ENCODE peak calls at places on chromosomes 11 and 22, in five cellular contexts. W is effector memory CD4-positive, alpha-beta T cell; H is K562; I is IMR-90; T is CD8-positive, alpha-beta T cell. J is an unnamed sample.

GRCh38 chr11:130726234-130726559 is 190.1 kb downstream of the SNX19 start:
- DNase-seq in W (no peak), H (no peak), I (peak; percentile 65), T (no peak), J (no peak)

GRCh38 chr11:65637794-65638317 is at the start of gene SIPA1:
- DNase-seq in W (peak; percentile 65), H (peak; percentile 87), I (peak; percentile 93), T (peak; percentile 64), J (no peak)

GRCh38 chr11:73995247-73995646 is 12.6 kb upstream of the UCP2 start:
- DNase-seq in W (no peak), H (no peak), I (peak; percentile 16), T (no peak), J (peak; percentile 69)

GRCh38 chr11:112878228-112878627 is 83.0 kb upstream of the NCAM1 start:
- DNase-seq in W (no peak), H (no peak), I (no peak), T (no peak), J (no peak)

GRCh38 chr11:95512177-95512576 is 277.4 kb downstream of the FAM76B start:
- DNase-seq in W (no peak), H (no peak), I (peak; percentile 69), T (no peak), J (no peak)

GRCh38 chr22:48807155-48807554 is 1020.5 kb downstream of the BRD1 start:
- DNase-seq in W (no peak), H (no peak), I (no peak), T (no peak), J (no peak)

GRCh38 chr11:65558002-65558784 is at the start of gene LTBP3:
- DNase-seq in W (no peak), H (peak; percentile 87), I (peak; percentile 71), T (no peak), J (no peak)

GRCh38 chr11:24531528-24531927 is 34.7 kb downstream of the LUZP2 start:
- DNase-seq in W (no peak), H (no peak), I (peak; percentile 49), T (no peak), J (no peak)

GRCh38 chr11:112656772-112657428 is 304.3 kb upstream of the NCAM1 start:
- DNase-seq in W (no peak), H (no peak), I (peak; percentile 51), T (no peak), J (no peak)

GRCh38 chr22:30250713-30251267 is 4.2 kb upstream of the LIF start:
- DNase-seq in W (no peak), H (no peak), I (peak; percentile 86), T (no peak), J (no peak)

GRCh38 chr22:43188829-43189545 is 2.1 kb upstream of the TTLL12 start:
- DNase-seq in W (no peak), H (no peak), I (no peak), T (no peak), J (no peak)

GRCh38 chr11:67043572-67044329 is 12.9 kb upstream of the RHOD start:
- DNase-seq in W (no peak), H (no peak), I (peak; percentile 18), T (no peak), J (no peak)

GRCh38 chr22:37906364-37907008 is 389 bp downstream of the MICALL1 start:
- DNase-seq in W (peak; percentile 6), H (peak; percentile 74), I (no peak), T (no peak), J (no peak)

GRCh38 chr22:21569459-21570161 is 2.1 kb downstream of the UBE2L3 start:
- DNase-seq in W (no peak), H (no peak), I (no peak), T (no peak), J (peak; percentile 41)

GRCh38 chr11:72844356-72844755 is 30.1 kb downstream of the ATG16L2 start:
- DNase-seq in W (no peak), H (no peak), I (peak; percentile 89), T (no peak), J (no peak)

GRCh38 chr11:107564877-107565218 is 687 bp downstream of the ALKBH8 start:
- DNase-seq in W (no peak), H (no peak), I (no peak), T (no peak), J (no peak)

GRCh38 chr11:17605736-17606135 is 58.7 kb downstream of the OTOG start:
- DNase-seq in W (no peak), H (no peak), I (no peak), T (no peak), J (no peak)

GRCh38 chr11:129917231-129917630 is 21.9 kb upstream of the NFRKB start:
- DNase-seq in W (no peak), H (no peak), I (peak; percentile 39), T (no peak), J (no peak)

GRCh38 chr22:31692186-31692886 is 30.3 kb upstream of the PISD start:
- DNase-seq in W (no peak), H (no peak), I (peak; percentile 68), T (peak; percentile 9), J (peak; percentile 54)

GRCh38 chr11:13349581-13349980 is 72.0 kb downstream of the BMAL1 start:
- DNase-seq in W (no peak), H (no peak), I (no peak), T (no peak), J (no peak)

GRCh38 chr22:21652547-21653545 is 10.7 kb downstream of the SDF2L1 start:
- DNase-seq in W (no peak), H (peak; percentile 93), I (no peak), T (no peak), J (no peak)

GRCh38 chr11:107780775-107781174 is 68.9 kb upstream of the SLN start:
- DNase-seq in W (no peak), H (no peak), I (no peak), T (no peak), J (no peak)

GRCh38 chr22:41682033-41682807 is 6.4 kb downstream of the SNU13 start:
- DNase-seq in W (peak; percentile 73), H (peak; percentile 85), I (peak; percentile 88), T (peak; percentile 78), J (peak; percentile 53)

GRCh38 chr11:87122852-87123251 is 85.1 kb downstream of the TMEM135 start:
- DNase-seq in W (no peak), H (no peak), I (no peak), T (no peak), J (no peak)

GRCh38 chr11:1335811-1336761 is 26.7 kb upstream of the TOLLIP start:
- DNase-seq in W (peak; percentile 38), H (peak; percentile 83), I (peak; percentile 71), T (peak; percentile 50), J (peak; percentile 64)

GRCh38 chr22:50684986-50685385 is 12.4 kb downstream of the SHANK3 start:
- DNase-seq in W (no peak), H (no peak), I (peak; percentile 39), T (no peak), J (no peak)

DNA sequence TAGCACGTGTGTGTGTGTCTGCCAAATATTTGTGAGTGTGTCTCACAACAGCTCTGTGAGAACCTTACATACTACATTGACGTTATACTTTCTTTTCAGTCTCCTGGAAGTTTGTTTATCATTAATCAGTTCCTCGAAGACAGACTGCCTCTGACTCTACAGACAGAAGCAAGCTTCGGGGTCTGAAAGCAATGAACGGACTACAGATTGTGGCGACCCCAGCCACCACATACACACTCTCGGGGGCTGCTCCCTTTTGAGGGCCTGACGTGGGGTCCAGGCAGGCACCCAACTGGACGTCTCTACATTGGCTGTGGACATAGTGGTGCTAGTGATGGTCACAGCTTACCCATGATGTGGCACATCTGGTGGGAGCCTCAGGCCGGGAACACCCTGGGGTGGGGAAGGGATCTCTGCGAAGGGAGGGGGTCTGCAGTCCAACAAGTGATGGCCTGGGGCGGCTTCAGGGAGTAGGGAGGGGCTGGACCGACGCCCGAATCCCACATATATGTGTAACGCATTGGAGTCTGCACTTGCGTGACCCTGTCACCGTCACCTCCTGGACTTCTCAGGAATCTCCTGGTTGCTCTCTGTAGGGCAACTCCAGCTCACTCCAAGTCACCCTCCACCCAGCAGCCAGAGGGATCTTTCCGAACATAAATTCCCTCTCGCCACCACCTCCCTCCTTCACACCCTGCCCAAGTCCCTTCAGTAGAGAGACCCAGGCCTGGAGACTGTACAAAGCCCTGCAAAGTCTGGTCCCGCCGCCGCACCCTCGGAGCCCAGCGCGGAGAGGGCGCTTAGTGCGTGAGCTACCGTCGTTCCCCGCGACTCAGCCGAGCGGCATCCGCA is 30.4 kb upstream of the TRIM29 start:
- DNase-seq in W (no peak), H (no peak), I (peak; percentile 37), T (no peak), J (no peak)
- H3K4me3 ChIP-seq in W (peak overlapping the region; percentile 42), H (peak overlapping the region; percentile 46), I (peak overlapping the region; percentile 49), T (peak overlapping the region; percentile 52), J (peak overlapping the region; percentile 46)

DNA sequence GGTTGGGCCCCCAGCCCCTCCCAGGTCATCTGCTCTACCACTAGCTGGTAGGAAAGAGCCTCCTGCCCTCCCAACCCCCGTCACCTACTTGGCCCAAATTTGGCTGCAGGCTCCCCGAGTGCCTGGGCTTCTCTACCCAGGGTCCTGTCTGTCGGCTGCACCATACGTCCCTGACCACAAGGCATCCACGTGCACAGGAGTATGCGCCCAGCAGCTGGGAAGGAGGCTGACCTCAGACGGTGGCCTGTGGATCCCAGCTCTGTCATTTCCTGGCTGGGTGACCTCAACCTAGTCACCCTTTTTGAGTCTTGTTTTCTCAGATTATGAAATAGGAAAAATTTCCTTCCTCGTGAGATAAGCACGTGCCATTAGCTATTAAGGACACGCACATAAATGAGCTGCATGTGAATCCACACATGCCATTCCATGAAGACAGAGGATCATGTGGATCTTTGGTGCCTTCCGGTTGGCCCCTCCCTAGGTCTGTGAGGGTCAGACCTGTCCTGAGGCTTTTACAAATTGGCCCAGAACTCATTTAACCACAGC is 13.7 kb downstream of the CYB561A3 start:
- DNase-seq in W (no peak), H (no peak), I (no peak), T (no peak), J (no peak)
- H3K4me3 ChIP-seq in W (no peak overlapping the region), H (no peak overlapping the region), I (no peak overlapping the region), T (no peak overlapping the region), J (no peak overlapping the region)

GRCh38 chr22:34072585-34072984 is 152.3 kb upstream of the LARGE1 start:
- DNase-seq in W (no peak), H (no peak), I (no peak), T (no peak), J (no peak)

GRCh38 chr22:34070051-34070450 is 149.8 kb upstream of the LARGE1 start:
- DNase-seq in W (no peak), H (no peak), I (no peak), T (no peak), J (no peak)

GRCh38 chr22:34068011-34068410 is 147.7 kb upstream of the LARGE1 start:
- DNase-seq in W (no peak), H (no peak), I (no peak), T (no peak), J (no peak)

GRCh38 chr22:34067031-34067430 is 146.8 kb upstream of the LARGE1 start:
- DNase-seq in W (no peak), H (no peak), I (no peak), T (no peak), J (no peak)
- H3K4me3 ChIP-seq in W (no peak overlapping the region), H (no peak overlapping the region), I (no peak overlapping the region), T (no peak overlapping the region), J (no peak overlapping the region)

GRCh38 chr11:75428989-75429640 is 3.9 kb downstream of the KLHL35 start:
- DNase-seq in W (no peak), H (no peak), I (no peak), T (no peak), J (no peak)

GRCh38 chr11:75429641-75429901 is 3.4 kb downstream of the KLHL35 start:
- DNase-seq in W (no peak), H (no peak), I (no peak), T (no peak), J (no peak)

GRCh38 chr11:75427181-75427580 is 5.8 kb downstream of the KLHL35 start:
- DNase-seq in W (no peak), H (no peak), I (no peak), T (no peak), J (no peak)

GRCh38 chr11:75426720-75427086 is 6.3 kb downstream of the KLHL35 start:
- DNase-seq in W (no peak), H (no peak), I (no peak), T (no peak), J (no peak)

GRCh38 chr11:75428301-75428724 is 4.7 kb downstream of the KLHL35 start:
- DNase-seq in W (peak; percentile 36), H (peak; percentile 75), I (peak; percentile 76), T (peak; percentile 54), J (no peak)
- H3K4me3 ChIP-seq in W (no peak overlapping the region), H (no peak overlapping the region), I (peak overlapping the region; percentile 34), T (peak overlapping the region; percentile 13), J (no peak overlapping the region)

J was measured in Jurkat, Clone E6-1.